ENCODE peak calls at places on chromosomes 4 and X, in five cellular contexts. S is AG09319, W is OCI-LY7, Y is AG04450, K is thyroid gland. O is an unnamed sample.

GRCh38 chrX:19174401-19175025 is 52.2 kb upstream of the ADGRG2 start:
- DNase-seq in K (peak; percentile 42), Y (no peak), S (peak; percentile 10), W (no peak), O (no peak)

GRCh38 chrX:121598356-121598755 is 550.9 kb downstream of the GLUD2 start:
- DNase-seq in W (no peak), K (no peak), Y (no peak), S (no peak), O (no peak)

GRCh38 chrX:154735695-154736393 is 15.0 kb downstream of the GAB3 start:
- DNase-seq in Y (peak; percentile 70), S (no peak), W (no peak), K (peak; percentile 74), O (no peak)

GRCh38 chrX:9911479-9911878 is 55.7 kb upstream of the CLDN34 start:
- DNase-seq in W (no peak), K (no peak), S (no peak), Y (no peak), O (no peak)

GRCh38 chr4:173835863-173836262 is 305.8 kb upstream of the HAND2 start:
- DNase-seq in K (no peak), S (no peak), W (no peak), Y (peak; percentile 24), O (no peak)

GRCh38 chrX:34880656-34881055 is 61.9 kb upstream of the FAM47B start:
- DNase-seq in K (no peak), W (no peak), S (no peak), Y (peak; percentile 18), O (no peak)

GRCh38 chrX:41828821-41829220 is 94.5 kb downstream of the CASK start:
- DNase-seq in W (no peak), S (no peak), K (no peak), Y (no peak), O (no peak)

GRCh38 chrX:10611441-10612090 is 8.8 kb downstream of the MID1 start:
- DNase-seq in K (no peak), S (no peak), W (no peak), Y (no peak), O (no peak)

GRCh38 chrX:28347526-28347925 is 239.7 kb upstream of the IL1RAPL1 start:
- DNase-seq in S (no peak), K (no peak), W (no peak), Y (no peak), O (no peak)

GRCh38 chr4:102625232-102625930 is 124.2 kb downstream of the NFKB1 start:
- DNase-seq in W (peak; percentile 61), S (peak; percentile 29), Y (no peak), K (no peak), O (peak; percentile 65)

GRCh38 chrX:53669258-53669657 is 17.3 kb downstream of the HUWE1 start:
- DNase-seq in K (no peak), W (no peak), S (no peak), Y (no peak), O (no peak)

GRCh38 chrX:38206036-38206435 is 14.6 kb downstream of the SRPX start:
- DNase-seq in S (no peak), Y (no peak), W (no peak), K (no peak), O (no peak)

GRCh38 chrX:101693476-101693875 is 33.8 kb upstream of the ARMCX2 start:
- DNase-seq in K (no peak), W (no peak), S (no peak), Y (no peak), O (no peak)

GRCh38 chrX:153966283-153966688 is 5.3 kb downstream of the HCFC1 start:
- DNase-seq in S (no peak), W (no peak), Y (no peak), K (peak; percentile 60), O (no peak)

GRCh38 chrX:155767101-155767878 is 113.9 kb upstream of the VAMP7 start:
- DNase-seq in W (no peak), K (peak; percentile 51), S (peak; percentile 60), Y (peak; percentile 29), O (peak; percentile 22)

GRCh38 chr4:150906987-150907633 is 108.0 kb downstream of the LRBA start:
- DNase-seq in W (no peak), Y (no peak), K (peak; percentile 20), S (no peak), O (no peak)

GRCh38 chr4:15742083-15742582 is 36.0 kb upstream of the CD38 start:
- DNase-seq in W (no peak), Y (no peak), S (no peak), K (no peak), O (no peak)

GRCh38 chrX:42229533-42229932 is 306.2 kb upstream of the CASK start:
- DNase-seq in W (no peak), S (no peak), Y (no peak), K (no peak), O (no peak)

GRCh38 chr4:107366900-107367299 is 330.8 kb upstream of the DKK2 start:
- DNase-seq in S (no peak), W (no peak), Y (no peak), K (no peak), O (no peak)

GRCh38 chr4:23889814-23890269 is at the start of gene PPARGC1A:
- DNase-seq in Y (no peak), W (no peak), S (no peak), K (peak; percentile 92), O (no peak)

GRCh38 chrX:140157143-140157542 is 191.8 kb upstream of the CXorf66 start:
- DNase-seq in K (no peak), Y (no peak), W (no peak), S (no peak), O (no peak)

GRCh38 chrX:12307961-12308360 is 169.7 kb downstream of the FRMPD4 start:
- DNase-seq in K (no peak), Y (no peak), W (no peak), S (no peak), O (no peak)

GRCh38 chrX:70635669-70636068 is 191.0 kb downstream of the DLG3 start:
- DNase-seq in S (no peak), Y (no peak), W (no peak), K (no peak), O (no peak)

GRCh38 chrX:70636218-70636617 is 191.6 kb downstream of the DLG3 start:
- DNase-seq in W (no peak), S (no peak), Y (no peak), K (no peak), O (no peak)

DNA sequence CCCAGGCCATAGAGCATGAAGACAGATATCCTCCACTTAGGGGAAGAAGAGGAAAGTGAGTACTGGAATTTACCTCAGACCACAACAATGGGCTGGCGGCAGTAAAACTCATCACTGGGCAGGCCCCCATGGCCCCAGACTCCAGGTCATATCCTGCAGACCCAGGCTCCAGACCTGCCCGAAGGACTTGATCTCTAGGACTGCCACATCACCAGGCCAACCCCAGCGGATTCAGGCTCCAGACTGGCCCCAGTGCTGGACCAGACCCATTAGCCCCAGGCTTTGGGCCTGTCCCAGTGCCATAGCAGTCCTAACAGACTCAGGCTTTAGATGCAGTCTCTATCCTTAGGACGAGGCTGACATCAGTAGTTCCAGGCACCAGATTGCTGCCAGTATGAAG is 190.6 kb downstream of the DLG3 start:
- DNase-seq in K (no peak), Y (no peak), S (no peak), W (no peak), O (no peak)
- TF ChIP-seq CTCF in K (no peak), Y (no peak), S (no peak), W (no peak), O (no peak)

GRCh38 chrX:118221257-118221656 is 104.6 kb upstream of the KLHL13 start:
- DNase-seq in S (no peak), W (no peak), Y (no peak), K (no peak), O (no peak)
- TF ChIP-seq CTCF in S (no peak), W (no peak), Y (no peak), K (no peak), O (no peak)

DNA sequence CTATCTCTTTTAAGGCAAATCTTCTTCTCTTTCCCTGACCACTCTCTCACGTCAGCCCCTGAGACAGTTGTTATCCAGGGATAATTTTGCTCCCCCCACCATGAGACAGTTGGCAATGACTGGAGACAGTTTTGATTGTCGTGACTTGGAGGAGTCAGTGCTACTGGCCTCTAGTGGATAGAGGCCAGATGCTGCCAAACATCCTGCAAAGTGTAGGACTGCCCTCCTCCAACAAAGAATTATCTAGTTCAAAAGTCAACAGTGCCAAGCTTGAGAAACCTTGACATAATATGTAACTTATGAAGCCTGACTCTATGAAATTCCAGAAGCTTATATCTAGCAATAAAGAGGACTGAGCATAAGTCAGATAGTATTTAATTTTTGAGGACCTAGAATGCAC is 502.1 kb upstream of the IGFBP7 start:
- DNase-seq in Y (no peak), K (no peak), S (no peak), W (no peak), O (no peak)
- TF ChIP-seq CTCF in Y (no peak), K (no peak), S (no peak), W (no peak), O (no peak)

GRCh38 chrX:8010105-8010504 is 82.9 kb upstream of the PNPLA4 start:
- DNase-seq in W (no peak), S (no peak), Y (no peak), K (no peak), O (no peak)
- TF ChIP-seq CTCF in W (no peak), S (no peak), Y (peak; percentile 7), K (no peak), O (no peak)